ENCODE peak calls at places on chromosomes 16 and 17, in four cellular contexts. D, W, B and Z are unnamed samples.

GRCh38 chr17:2710804-2711607 is 558 bp downstream of the CLUH start:
- DNase-seq in D (peak; percentile 19), W (no peak), B (peak; percentile 27), Z (no peak)

GRCh38 chr17:45940826-45941225 is 46.5 kb downstream of the MAPT start:
- DNase-seq in D (no peak), W (no peak), B (no peak), Z (no peak)

GRCh38 chr17:71409712-71410111 is 711.1 kb upstream of the SOX9 start:
- DNase-seq in D (peak; percentile 79), W (no peak), B (peak; percentile 97), Z (no peak)

GRCh38 chr17:61486135-61487120 is 34.2 kb downstream of the TBX4 start:
- DNase-seq in D (no peak), W (no peak), B (no peak), Z (no peak)

GRCh38 chr17:44952946-44953475 is 5.4 kb upstream of the KIF18B start:
- DNase-seq in D (no peak), W (no peak), B (no peak), Z (no peak)

GRCh38 chr17:59377410-59377809 is 46.0 kb downstream of the YPEL2 start:
- DNase-seq in D (peak; percentile 66), W (no peak), B (no peak), Z (no peak)

GRCh38 chr16:11231367-11231970 is 24.5 kb downstream of the SOCS1 start:
- DNase-seq in D (no peak), W (no peak), B (no peak), Z (no peak)

GRCh38 chr17:45436625-45437460 is 4.2 kb upstream of the ARHGAP27 start:
- DNase-seq in D (no peak), W (no peak), B (no peak), Z (no peak)

GRCh38 chr16:50539822-50540710 is 8.1 kb upstream of the NKD1 start:
- DNase-seq in D (no peak), W (no peak), B (no peak), Z (no peak)

GRCh38 chr16:75938818-75939217 is 212.5 kb upstream of the CPHXL start:
- DNase-seq in D (no peak), W (no peak), B (peak; percentile 28), Z (no peak)

GRCh38 chr16:85330694-85331188 is 218.5 kb upstream of the CIBAR2 start:
- DNase-seq in D (peak; percentile 80), W (peak; percentile 71), B (peak; percentile 61), Z (peak; percentile 59)

GRCh38 chr17:50708050-50709000 is 611 bp upstream of the ANKRD40 start:
- DNase-seq in D (peak; percentile 43), W (no peak), B (no peak), Z (no peak)

GRCh38 chr16:84893849-84894599 is 74.2 kb downstream of the CRISPLD2 start:
- DNase-seq in D (no peak), W (no peak), B (no peak), Z (peak; percentile 54)

GRCh38 chr16:49557070-49557446 is 183.5 kb downstream of the C16orf78 start:
- DNase-seq in D (no peak), W (no peak), B (no peak), Z (no peak)

GRCh38 chr17:2689411-2690164 is 22.0 kb downstream of the CLUH start:
- DNase-seq in D (no peak), W (peak; percentile 30), B (no peak), Z (peak; percentile 13)

GRCh38 chr16:67613808-67614207 is 31.1 kb upstream of the CARMIL2 start:
- DNase-seq in D (no peak), W (no peak), B (peak; percentile 3), Z (no peak)

GRCh38 chr17:1423456-1424135 is 23.6 kb upstream of the YWHAE start:
- DNase-seq in D (no peak), W (no peak), B (no peak), Z (no peak)

GRCh38 chr17:49861150-49861884 is 13.4 kb upstream of the TAC4 start:
- DNase-seq in D (peak; percentile 45), W (peak; percentile 85), B (peak; percentile 24), Z (peak; percentile 81)

GRCh38 chr17:32502710-32503109 is 15.9 kb downstream of the CDK5R1 start:
- DNase-seq in D (no peak), W (no peak), B (no peak), Z (no peak)

GRCh38 chr16:81585785-81586184 is 141.2 kb downstream of the CMIP start:
- DNase-seq in D (peak; percentile 8), W (no peak), B (no peak), Z (no peak)

GRCh38 chr16:22634913-22635312 is 124.2 kb downstream of the NPIPB5 start:
- DNase-seq in D (no peak), W (no peak), B (no peak), Z (no peak)

GRCh38 chr17:20852541-20853370 is 190.1 kb downstream of the USP22 start:
- DNase-seq in D (peak; percentile 24), W (no peak), B (peak; percentile 38), Z (no peak)

GRCh38 chr16:12459401-12459791 is 344.3 kb downstream of the CPPED1 start:
- DNase-seq in D (no peak), W (no peak), B (no peak), Z (peak; percentile 49)

GRCh38 chr17:46782250-46782953 is 36.1 kb downstream of the WNT3 start:
- DNase-seq in D (peak; percentile 47), W (peak; percentile 74), B (peak; percentile 49), Z (peak; percentile 66)

GRCh38 chr16:47565454-47565853 is 104.3 kb downstream of the PHKB start:
- DNase-seq in D (peak; percentile 84), W (no peak), B (peak; percentile 58), Z (no peak)

GRCh38 chr17:62321451-62321850 is 58.9 kb upstream of the EFCAB3 start:
- DNase-seq in D (peak; percentile 70), W (no peak), B (no peak), Z (no peak)

GRCh38 chr17:49452173-49452572 is 37.5 kb upstream of the PHB1 start:
- DNase-seq in D (no peak), W (no peak), B (no peak), Z (no peak)

GRCh38 chr17:73411330-73411747 is 99.5 kb upstream of the CDC42EP4 start:
- DNase-seq in D (no peak), W (no peak), B (no peak), Z (no peak)

GRCh38 chr17:19015428-19015827 is 10.9 kb upstream of the FAM83G start:
- DNase-seq in D (no peak), W (no peak), B (no peak), Z (no peak)

GRCh38 chr16:4574919-4575705 is 19.0 kb downstream of the C16orf96 start:
- DNase-seq in D (no peak), W (peak; percentile 21), B (no peak), Z (peak; percentile 13)

DNA sequence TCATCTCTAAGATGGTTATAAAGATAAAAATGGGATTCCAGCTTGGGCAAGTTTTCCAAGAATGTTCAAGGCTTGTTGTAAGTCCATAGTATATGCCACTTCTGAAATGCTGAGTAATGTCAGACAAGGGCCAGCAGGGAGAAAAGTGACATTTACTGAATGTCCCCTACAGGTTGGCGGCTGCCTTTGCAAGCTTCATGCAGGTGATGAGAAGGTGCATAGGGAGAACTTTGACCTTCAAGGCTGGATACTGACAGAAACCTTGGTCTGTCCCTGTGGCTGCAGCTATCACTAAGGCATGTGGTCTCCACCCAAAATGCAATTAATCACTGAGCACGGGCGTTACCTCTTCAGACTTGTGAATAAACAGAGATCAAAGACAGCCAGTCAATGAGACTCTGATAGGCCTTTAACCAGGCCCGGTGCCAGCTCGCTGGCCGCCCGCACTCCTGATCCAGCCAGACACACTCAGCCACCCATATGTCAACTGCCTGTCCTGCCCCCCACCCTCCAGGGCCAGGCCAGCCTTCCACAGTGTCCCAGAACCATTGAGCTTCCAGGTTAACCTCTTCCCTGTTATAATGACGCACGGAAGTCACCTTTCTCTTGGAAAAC is 26.9 kb upstream of the AXIN2 start:
- DNase-seq in D (no peak), W (no peak), B (no peak), Z (no peak)
- TF ChIP-seq CTCF in D (no peak), W (no peak), B (no peak), Z (no peak)

GRCh38 chr16:13552062-13552959 is 367.6 kb upstream of the ERCC4 start:
- DNase-seq in D (no peak), W (no peak), B (no peak), Z (no peak)
- TF ChIP-seq CTCF in D (no peak), W (no peak), B (no peak), Z (no peak)

GRCh38 chr17:78573955-78574354 is 3.2 kb downstream of the DNAH17 start:
- DNase-seq in D (no peak), W (no peak), B (no peak), Z (no peak)
- TF ChIP-seq CTCF in D (no peak), W (no peak), B (no peak), Z (no peak)

DNA sequence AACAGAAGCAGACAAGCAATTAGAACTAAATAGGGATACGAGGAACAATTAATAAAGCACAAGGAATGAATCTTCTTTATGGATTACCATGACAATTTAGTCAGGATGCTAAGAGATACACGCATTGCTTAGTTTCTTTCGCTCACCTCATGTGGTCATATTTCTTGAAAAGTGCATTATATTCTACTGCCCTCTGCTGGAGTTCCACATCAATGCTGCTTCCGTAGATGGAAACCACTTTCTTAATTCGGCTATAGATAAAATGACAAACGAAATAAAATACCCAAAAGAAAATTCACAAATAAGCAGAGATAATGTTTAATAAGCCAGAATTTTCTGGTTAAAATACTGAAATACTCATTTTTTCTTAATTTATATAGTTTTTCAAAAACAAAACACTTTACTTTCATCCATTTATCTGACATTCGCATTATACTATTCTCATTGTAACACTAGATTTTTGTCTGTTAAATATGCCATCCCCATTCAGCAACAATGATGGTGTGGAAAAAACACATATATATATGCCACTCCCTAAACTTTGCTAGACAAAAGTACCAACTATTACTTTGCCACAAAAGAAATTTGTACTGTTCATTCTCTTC is 22.0 kb upstream of the PHLPP2 start:
- DNase-seq in D (peak; percentile 71), W (peak; percentile 65), B (peak; percentile 29), Z (peak; percentile 59)
- TF ChIP-seq CTCF in D (peak; percentile 69), W (peak; percentile 60), B (peak; percentile 65), Z (peak; percentile 66)

DNA sequence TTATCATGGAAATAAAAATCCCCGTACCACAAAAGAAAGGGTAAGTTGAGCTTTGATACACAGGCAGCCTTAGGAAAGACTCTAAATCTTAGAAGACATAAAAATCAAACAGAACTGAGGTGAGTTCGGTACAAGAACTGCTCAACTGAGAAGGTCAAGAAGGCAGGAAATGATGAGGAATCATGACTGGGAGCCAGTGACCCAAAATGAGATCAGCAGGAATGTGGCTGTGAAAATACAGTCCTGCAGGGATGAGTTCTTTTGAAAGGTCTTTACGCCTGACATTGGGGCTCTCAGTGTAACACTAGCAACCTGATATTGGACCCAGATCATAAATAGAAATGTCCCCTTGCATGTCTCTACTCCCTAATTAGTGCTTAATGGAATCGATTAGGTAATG is 56.3 kb upstream of the CDH11 start:
- DNase-seq in D (peak; percentile 56), W (no peak), B (no peak), Z (no peak)
- TF ChIP-seq CTCF in D (no peak), W (no peak), B (no peak), Z (no peak)